ENCODE peak calls at places on chromosomes 6 and 20, in six cellular contexts. A is fibroblast of lung, G is NB4, K is tibial artery, D is mammary epithelial cell, W is stomach. R is an unnamed sample.

GRCh38 chr20:23151885-23152284 is 65.8 kb upstream of the CD93 start:
- DNase-seq in A (no peak), G (no peak), K (no peak), D (no peak), W (peak), R (no peak)

GRCh38 chr6:120735641-120736040 is 598.6 kb downstream of the TBC1D32 start:
- DNase-seq in A (peak), G (no peak), K (no peak), D (peak), W (no peak), R (peak)

GRCh38 chr6:165049362-165049761 is 260.0 kb downstream of the C6orf118 start:
- DNase-seq in A (peak), G (peak), K (no peak), D (no peak), W (no peak), R (no peak)

GRCh38 chr6:19892250-19892649 is 55.1 kb downstream of the ID4 start:
- DNase-seq in A (no peak), G (no peak), K (no peak), D (peak), W (peak), R (no peak)

GRCh38 chr20:64236137-64237088 is 19.1 kb upstream of the PCMTD2 start:
- DNase-seq in A (no peak), G (no peak), K (no peak), D (no peak), W (no peak), R (no peak)

GRCh38 chr20:21529863-21530262 is 16.0 kb upstream of the NKX2-2 start:
- DNase-seq in A (no peak), G (no peak), K (no peak), D (no peak), W (no peak), R (no peak)

GRCh38 chr6:15550724-15551123 is 112.1 kb downstream of the DTNBP1 start:
- DNase-seq in A (no peak), G (no peak), K (no peak), D (no peak), W (no peak), R (no peak)

GRCh38 chr6:43495409-43495941 is 14.7 kb downstream of the LRRC73 start:
- DNase-seq in A (no peak), G (peak), K (no peak), D (peak), W (no peak), R (no peak)

GRCh38 chr20:59994697-59995122 is 36.5 kb downstream of the CDH26 start:
- DNase-seq in A (no peak), G (no peak), K (no peak), D (peak), W (peak), R (no peak)

GRCh38 chr6:139881728-139882211 is 507.3 kb upstream of the CITED2 start:
- DNase-seq in A (peak), G (peak), K (no peak), D (peak), W (no peak), R (peak)

GRCh38 chr6:75428204-75428603 is 65.4 kb downstream of the FILIP1 start:
- DNase-seq in A (no peak), G (no peak), K (no peak), D (no peak), W (no peak), R (no peak)

GRCh38 chr6:161462148-161462547 is 188.3 kb upstream of the AGPAT4 start:
- DNase-seq in A (peak), G (no peak), K (no peak), D (peak), W (no peak), R (no peak)

GRCh38 chr6:50116390-50116789 is 66.7 kb upstream of the DEFB112 start:
- DNase-seq in A (no peak), G (no peak), K (no peak), D (no peak), W (no peak), R (no peak)

GRCh38 chr6:4776493-4776966 is 326 bp downstream of the CDYL start:
- DNase-seq in A (no peak), G (peak), K (peak), D (no peak), W (no peak), R (peak)

GRCh38 chr6:55239099-55239498 is 64.8 kb downstream of the HCRTR2 start:
- DNase-seq in A (peak), G (no peak), K (no peak), D (peak), W (no peak), R (peak)

GRCh38 chr6:13836170-13836569 is 21.8 kb upstream of the MCUR1 start:
- DNase-seq in A (no peak), G (no peak), K (no peak), D (no peak), W (no peak), R (no peak)

GRCh38 chr6:148866657-148867268 is 119.9 kb downstream of the UST start:
- DNase-seq in A (no peak), G (no peak), K (no peak), D (no peak), W (no peak), R (no peak)

GRCh38 chr6:50840814-50841192 is 22.1 kb downstream of the TFAP2B start:
- DNase-seq in A (no peak), G (no peak), K (no peak), D (no peak), W (no peak), R (no peak)

GRCh38 chr20:44646641-44647274 is 4.7 kb downstream of the ADA start:
- DNase-seq in A (peak), G (peak), K (no peak), D (no peak), W (no peak), R (peak)

GRCh38 chr6:24927985-24928735 is 7.6 kb downstream of the RIPOR2 start:
- DNase-seq in A (peak), G (no peak), K (no peak), D (no peak), W (no peak), R (peak)

GRCh38 chr20:64050261-64051032 is 1.0 kb upstream of the SOX18 start:
- DNase-seq in A (no peak), G (peak), K (no peak), D (no peak), W (no peak), R (no peak)

GRCh38 chr20:23441850-23442313 is 2.4 kb downstream of the CSTL1 start:
- DNase-seq in A (peak), G (peak), K (peak), D (peak), W (peak), R (peak)

GRCh38 chr6:24743265-24743943 is 24.4 kb upstream of the C6orf62 start:
- DNase-seq in A (peak), G (peak), K (no peak), D (peak), W (peak), R (peak)

GRCh38 chr6:16305246-16305725 is 66.9 kb downstream of the GMPR start:
- DNase-seq in A (no peak), G (peak), K (no peak), D (no peak), W (no peak), R (no peak)

GRCh38 chr6:28634758-28635546 is 109.3 kb downstream of the GPX5 start:
- DNase-seq in A (peak), G (no peak), K (no peak), D (peak), W (no peak), R (no peak)
- H3K4me3 ChIP-seq in A (peak), G (no peak), K (peak), D (peak), W (no peak), R (peak)

DNA sequence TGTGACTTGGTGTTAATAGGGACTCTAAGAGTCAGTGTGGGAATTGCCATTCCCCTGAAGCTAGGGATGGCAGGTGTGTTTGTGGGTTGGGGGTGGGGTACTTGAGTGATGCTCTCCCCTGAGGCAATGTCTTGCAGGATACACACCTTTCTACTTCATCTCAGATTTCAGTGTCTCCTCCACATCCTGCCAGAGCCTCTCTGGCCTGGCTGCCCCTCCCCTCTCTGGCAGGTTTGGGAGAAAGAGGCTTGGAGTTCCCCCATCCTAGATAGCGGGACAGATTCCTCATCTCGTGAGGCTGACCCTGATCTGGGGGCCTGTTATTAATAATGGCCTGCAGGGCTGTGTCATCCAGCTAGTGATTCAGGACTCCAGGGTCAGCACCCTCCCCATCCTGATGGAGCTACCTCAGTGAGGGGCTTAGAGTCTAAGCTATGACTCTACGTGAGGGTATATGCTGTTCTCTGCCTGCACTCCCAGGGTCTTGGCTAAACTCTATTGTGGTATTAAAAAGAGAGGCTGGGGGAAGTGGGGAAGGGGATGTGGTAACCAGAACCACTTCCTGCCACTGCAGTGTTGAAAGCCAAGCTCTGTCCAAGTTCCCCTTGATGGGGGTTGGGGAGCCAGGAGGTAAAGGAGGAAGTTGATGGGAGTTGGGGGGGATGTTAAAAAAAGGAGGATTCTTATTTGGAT is 3.7 kb upstream of the MMP9 start:
- DNase-seq in A (no peak), G (peak), K (peak), D (peak), W (peak), R (no peak)
- H3K4me3 ChIP-seq in A (no peak), G (no peak), K (no peak), D (no peak), W (no peak), R (no peak)

GRCh38 chr20:16171180-16171579 is 402.1 kb downstream of the KIF16B start:
- DNase-seq in A (no peak), G (no peak), K (no peak), D (no peak), W (no peak), R (no peak)

GRCh38 chr20:16179919-16180318 is 393.3 kb downstream of the KIF16B start:
- DNase-seq in A (no peak), G (no peak), K (no peak), D (no peak), W (no peak), R (no peak)

GRCh38 chr20:16178671-16179070 is 394.6 kb downstream of the KIF16B start:
- DNase-seq in A (no peak), G (no peak), K (no peak), D (no peak), W (no peak), R (no peak)

GRCh38 chr20:16173044-16173443 is 400.2 kb downstream of the KIF16B start:
- DNase-seq in A (no peak), G (no peak), K (no peak), D (no peak), W (no peak), R (no peak)

GRCh38 chr20:16175322-16175721 is 397.9 kb downstream of the KIF16B start:
- DNase-seq in A (no peak), G (no peak), K (no peak), D (no peak), W (no peak), R (no peak)
- H3K4me3 ChIP-seq in A (no peak), G (no peak), K (no peak), D (no peak), W (no peak), R (no peak)

DNA sequence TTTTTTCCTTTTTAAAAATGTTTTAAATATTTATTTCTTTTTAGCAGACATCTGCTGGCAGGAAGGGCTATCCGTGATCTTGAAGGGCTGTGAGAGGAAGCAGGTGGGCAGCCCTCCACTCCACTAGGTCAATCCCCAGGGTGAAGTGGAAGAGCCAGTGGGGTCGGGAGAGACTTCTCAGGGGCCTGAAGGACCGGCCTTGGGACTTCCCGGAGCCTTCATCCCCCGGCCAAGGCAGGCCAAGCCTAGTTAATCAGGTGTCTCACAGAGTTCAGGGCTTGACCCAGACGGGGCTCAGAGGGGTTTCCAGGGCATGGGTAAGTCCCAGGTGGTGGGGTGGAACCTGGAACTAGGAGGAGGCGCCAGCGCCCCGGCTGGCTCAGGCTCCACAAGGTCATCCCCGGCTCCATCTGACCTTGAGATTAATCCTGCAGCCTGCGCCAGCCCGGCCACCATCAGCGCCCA is 44.3 kb downstream of the MDFI start:
- DNase-seq in A (no peak), G (no peak), K (no peak), D (no peak), W (peak), R (peak)
- H3K4me3 ChIP-seq in A (no peak), G (no peak), K (peak), D (no peak), W (peak), R (no peak)

DNA sequence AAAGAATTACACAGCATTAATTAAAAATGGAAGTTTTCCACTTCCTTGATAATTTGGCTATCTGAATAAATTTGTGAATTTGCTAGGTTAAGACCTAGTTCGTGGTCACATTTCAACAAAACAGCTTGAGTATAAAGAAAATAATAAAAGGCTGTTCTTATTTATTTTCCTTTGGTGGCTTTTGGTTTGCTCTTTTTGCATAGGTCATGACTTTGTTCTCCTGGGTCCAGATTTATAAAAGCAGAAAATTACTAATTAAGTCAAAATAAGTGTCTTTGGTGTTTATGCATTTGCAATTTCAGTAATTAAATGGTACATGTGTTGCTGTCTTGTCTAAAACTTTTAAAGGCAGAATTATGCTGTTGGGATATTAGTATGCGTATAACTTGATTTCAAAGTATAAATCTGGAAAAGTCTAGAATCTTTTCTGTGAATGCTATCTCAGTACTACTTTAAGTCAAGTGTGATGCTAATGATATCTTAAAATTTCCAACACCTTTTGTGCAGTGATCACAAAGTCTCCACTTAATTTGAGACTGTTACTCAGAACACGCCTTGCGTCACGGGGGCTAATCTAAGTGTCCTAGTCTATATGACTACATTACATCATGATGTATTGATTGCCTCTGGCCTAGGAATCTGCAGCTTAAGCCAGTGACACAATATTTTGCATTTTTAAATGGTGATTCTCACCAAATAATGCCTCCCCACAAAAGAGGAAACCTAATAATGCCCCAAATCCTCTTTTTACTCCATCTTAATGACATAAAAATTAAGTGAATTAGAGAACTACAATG is 41.0 kb downstream of the GNAS start:
- DNase-seq in A (peak), G (peak), K (no peak), D (peak), W (no peak), R (no peak)
- H3K4me3 ChIP-seq in A (peak), G (peak), K (peak), D (peak), W (peak), R (peak)

GRCh38 chr20:50320005-50320909 is 129.6 kb downstream of the CEBPB start:
- DNase-seq in A (peak), G (no peak), K (no peak), D (peak), W (no peak), R (no peak)
- H3K4me3 ChIP-seq in A (no peak), G (no peak), K (peak), D (peak), W (peak), R (peak)

GRCh38 chr20:58895796-58896180 is 43.3 kb downstream of the GNAS start:
- DNase-seq in A (no peak), G (no peak), K (no peak), D (no peak), W (no peak), R (no peak)
- H3K4me3 ChIP-seq in A (peak), G (no peak), K (peak), D (no peak), W (no peak), R (no peak)

R was measured in astrocyte of the spinal cord.